ENCODE peak calls at places on chromosomes 11 and 22, in four cellular contexts. W, U, N and B are unnamed samples.

GRCh38 chr11:34145847-34146381 is 40.5 kb downstream of the NAT10 start:
- DNase-seq in W (peak; percentile 37), N (no peak), U (no peak), B (peak; percentile 63)

GRCh38 chr22:22720724-22721261 is 76.4 kb downstream of the GGTLC2 start:
- DNase-seq in N (peak; percentile 25), W (peak; percentile 36), U (peak; percentile 66), B (peak; percentile 71)

GRCh38 chr22:18081416-18081815 is 3.6 kb downstream of the PEX26 start:
- DNase-seq in W (no peak), N (no peak), U (no peak), B (no peak)

GRCh38 chr11:134142536-134142935 is 73.7 kb downstream of the JAM3 start:
- DNase-seq in W (no peak), N (peak; percentile 58), U (no peak), B (no peak)

GRCh38 chr22:31605851-31606585 is 56.0 kb downstream of the PISD start:
- DNase-seq in U (no peak), N (no peak), W (no peak), B (no peak)

GRCh38 chr11:102800774-102801173 is 2.8 kb upstream of the MMP1 start:
- DNase-seq in N (no peak), U (no peak), W (no peak), B (no peak)

GRCh38 chr11:64826578-64827450 is 16.5 kb upstream of the MEN1 start:
- DNase-seq in W (no peak), N (no peak), U (no peak), B (no peak)

GRCh38 chr11:77690649-77691048 is 53.1 kb upstream of the CLNS1A start:
- DNase-seq in W (no peak), U (no peak), N (no peak), B (no peak)

GRCh38 chr22:49847751-49848689 is 5.6 kb upstream of the ZBED4 start:
- DNase-seq in W (no peak), U (peak; percentile 74), N (no peak), B (no peak)

GRCh38 chr11:85699957-85700741 is 14.2 kb upstream of the CCDC89 start:
- DNase-seq in W (peak; percentile 37), N (no peak), U (no peak), B (peak; percentile 23)

GRCh38 chr11:75499423-75500305 is 26.1 kb downstream of the GDPD5 start:
- DNase-seq in N (peak; percentile 93), W (no peak), U (no peak), B (no peak)

GRCh38 chr11:82811369-82811768 is 77.7 kb upstream of the FAM181B start:
- DNase-seq in N (no peak), W (no peak), U (no peak), B (no peak)

GRCh38 chr22:46546466-46547178 is 9.2 kb upstream of the CELSR1 start:
- DNase-seq in U (no peak), N (peak; percentile 42), W (no peak), B (no peak)

GRCh38 chr11:124920870-124921609 is 2.0 kb downstream of the HEPN1 start:
- DNase-seq in U (no peak), N (peak; percentile 69), W (no peak), B (peak; percentile 82)

GRCh38 chr11:87917111-87917510 is 258.1 kb downstream of the RAB38 start:
- DNase-seq in N (no peak), W (no peak), U (no peak), B (no peak)

GRCh38 chr11:68392822-68393221 is 67.7 kb upstream of the PPP6R3 start:
- DNase-seq in W (no peak), N (no peak), U (no peak), B (no peak)

GRCh38 chr11:47469411-47470179 is 20.7 kb upstream of the RAPSN start:
- DNase-seq in N (peak; percentile 90), U (no peak), W (no peak), B (no peak)

GRCh38 chr22:20175597-20175900 is 24.7 kb upstream of the CCDC188 start:
- DNase-seq in W (no peak), U (peak; percentile 34), N (no peak), B (no peak)
- TF ChIP-seq CTCF in W (no peak), U (no peak), N (no peak), B (no peak)

GRCh38 chr11:2155511-2155910 is 5.5 kb downstream of the INS start:
- DNase-seq in N (peak; percentile 41), U (no peak), W (no peak), B (no peak)

GRCh38 chr11:2154889-2155288 is 6.1 kb downstream of the INS start:
- DNase-seq in W (no peak), N (no peak), U (no peak), B (no peak)

GRCh38 chr11:2158291-2158737 is 2.7 kb downstream of the INS start:
- DNase-seq in U (no peak), W (no peak), N (no peak), B (no peak)

GRCh38 chr11:2157294-2158040 is 3.5 kb downstream of the INS start:
- DNase-seq in U (no peak), N (no peak), W (no peak), B (no peak)

GRCh38 chr11:2156416-2157182 is 4.4 kb downstream of the INS start:
- DNase-seq in U (peak; percentile 57), N (peak; percentile 72), W (peak; percentile 39), B (peak; percentile 88)
- TF ChIP-seq CTCF in U (peak; percentile 62), N (peak; percentile 87), W (peak; percentile 74), B (peak; percentile 72)

DNA sequence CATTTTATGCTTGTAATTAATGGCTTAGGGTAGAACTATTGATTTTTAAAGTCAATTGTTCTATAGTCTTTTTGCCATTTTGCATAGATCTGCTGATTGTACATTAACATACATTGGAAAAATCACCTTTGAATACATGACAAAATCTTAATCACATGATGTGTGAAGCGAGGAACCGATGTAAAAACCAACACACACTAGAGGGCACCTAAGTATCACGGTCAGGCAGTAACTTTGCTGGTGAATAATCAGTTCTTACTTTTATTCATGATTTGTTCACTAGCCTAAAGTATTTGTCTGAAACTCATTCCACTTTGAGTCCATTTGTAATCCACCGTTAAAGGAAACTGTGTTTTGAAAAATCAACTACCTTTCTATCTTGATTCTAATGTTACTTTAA is 28.2 kb downstream of the JHY start:
- DNase-seq in N (peak; percentile 66), U (peak; percentile 47), W (no peak), B (no peak)
- TF ChIP-seq CTCF in N (peak; percentile 50), U (peak; percentile 18), W (peak; percentile 18), B (no peak)

DNA sequence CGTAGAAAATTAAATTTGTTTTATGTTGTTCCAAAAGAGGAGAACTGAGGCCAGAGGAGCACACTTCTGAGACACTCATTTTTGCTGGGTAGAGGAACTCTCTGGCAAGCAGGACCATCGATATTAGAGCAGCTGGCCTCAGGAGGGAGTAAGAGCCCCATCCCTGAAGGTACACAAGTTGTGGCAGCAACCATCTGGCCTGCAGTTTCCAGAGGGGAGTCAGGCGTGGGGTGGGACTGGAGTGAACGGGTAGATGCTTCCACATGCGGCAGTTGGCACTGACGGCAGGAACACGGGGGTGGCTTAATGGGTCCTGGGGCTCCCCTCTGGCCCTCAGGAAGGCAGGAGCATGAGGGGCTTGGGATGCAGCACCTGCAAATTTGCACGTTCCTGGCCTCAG is 13.2 kb upstream of the SSTR3 start:
- DNase-seq in W (peak; percentile 35), N (peak; percentile 53), U (peak; percentile 47), B (no peak)
- TF ChIP-seq CTCF in W (peak; percentile 33), N (peak; percentile 49), U (peak; percentile 6), B (no peak)

GRCh38 chr11:629237-629583 is 2.2 kb upstream of the SCT start:
- DNase-seq in N (no peak), W (peak; percentile 77), U (no peak), B (peak; percentile 75)
- TF ChIP-seq CTCF in N (peak; percentile 5), W (peak; percentile 29), U (no peak), B (no peak)

GRCh38 chr11:70569996-70570692 is 171.8 kb downstream of the CTTN start:
- DNase-seq in W (no peak), U (no peak), N (no peak), B (no peak)

GRCh38 chr11:70567680-70568503 is 169.6 kb downstream of the CTTN start:
- DNase-seq in U (peak; percentile 37), W (no peak), N (peak; percentile 37), B (no peak)

GRCh38 chr11:70566768-70567530 is 168.6 kb downstream of the CTTN start:
- DNase-seq in U (no peak), W (no peak), N (no peak), B (no peak)

GRCh38 chr11:70569173-70569890 is 171.0 kb downstream of the CTTN start:
- DNase-seq in N (no peak), W (no peak), U (no peak), B (no peak)

DNA sequence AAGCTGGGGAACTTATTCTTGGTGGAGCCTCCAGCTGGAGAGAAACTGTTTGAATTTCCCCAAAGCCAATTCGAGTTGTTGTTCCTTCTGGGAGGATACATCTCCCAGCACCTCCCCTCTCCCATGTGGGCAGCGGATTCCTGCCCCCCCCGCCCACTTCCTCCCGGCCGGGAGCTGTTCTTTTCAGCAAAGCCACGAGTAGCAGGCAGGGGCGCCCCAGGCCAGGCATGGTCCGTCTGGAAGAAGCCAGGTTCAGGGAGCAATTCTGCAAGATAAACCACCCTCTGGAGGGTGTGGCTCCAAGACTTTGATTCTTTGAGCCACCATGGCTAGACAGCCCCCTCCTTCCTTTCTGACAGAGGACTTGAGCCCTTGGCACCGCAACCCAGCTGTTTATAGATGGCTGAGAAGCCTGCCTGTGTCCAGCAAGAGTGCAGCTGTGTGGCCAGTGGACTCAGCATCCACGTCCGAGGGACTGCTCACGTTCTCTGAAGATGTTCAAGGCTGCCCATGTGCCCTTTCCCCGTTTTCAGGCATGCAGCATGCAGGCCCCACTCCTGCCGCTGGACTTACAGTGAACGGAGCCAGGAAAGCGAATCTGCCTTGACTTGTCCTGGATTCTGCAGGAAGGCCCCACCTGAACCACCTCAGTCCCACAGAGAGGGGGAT is 170.3 kb downstream of the CTTN start:
- DNase-seq in U (no peak), W (no peak), N (peak; percentile 47), B (no peak)
- TF ChIP-seq CTCF in U (no peak), W (no peak), N (peak; percentile 40), B (no peak)

DNA sequence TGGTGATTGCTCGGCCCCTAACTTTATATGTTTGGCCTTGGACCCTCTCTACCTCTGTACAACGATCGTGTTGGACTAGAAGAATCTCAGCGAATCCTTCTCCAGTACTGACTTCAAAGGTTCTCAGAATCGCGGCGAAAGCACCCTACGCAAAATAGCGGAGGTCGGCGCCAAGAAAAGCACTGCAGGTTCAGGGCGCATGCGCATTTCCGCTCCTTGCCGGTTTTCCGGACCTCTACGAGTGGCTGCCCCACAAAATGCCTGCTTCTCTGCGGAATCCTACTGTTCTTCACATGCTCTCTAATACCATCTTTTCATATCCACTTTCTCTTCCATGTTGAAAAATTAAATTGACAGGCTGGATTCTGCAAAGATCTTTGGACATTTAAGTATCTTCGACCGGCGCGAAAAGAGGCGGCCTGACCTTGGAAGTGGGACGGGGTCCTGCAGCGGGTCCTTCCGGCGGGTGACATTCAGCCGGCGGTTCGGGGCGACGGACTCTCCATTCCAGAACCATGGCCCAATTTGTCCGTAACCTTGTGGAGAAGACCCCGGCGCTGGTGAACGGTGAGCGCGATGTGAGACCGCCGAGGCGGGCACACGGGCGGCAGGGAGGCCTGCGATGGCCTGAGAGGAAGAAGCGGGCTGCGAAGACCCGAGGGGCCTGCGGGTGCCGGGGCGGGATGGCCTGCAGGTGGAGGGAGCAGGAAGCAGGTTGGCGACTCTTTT is at the start of gene ATP5MG:
- DNase-seq in U (peak; percentile 91), W (peak; percentile 95), N (peak; percentile 93), B (peak; percentile 88)
- TF ChIP-seq CTCF in U (no peak), W (no peak), N (no peak), B (no peak)